ENCODE peak calls at places on chromosomes 7 and 10, in six cellular contexts. N, Z, C, A, D and S are unnamed samples.

GRCh38 chr7:135245826-135246825 is 12.5 kb downstream of the STRA8 start:
- DNase-seq in N (no peak), Z (no peak), C (no peak), A (no peak), D (no peak), S (no peak)

GRCh38 chr10:103238506-103239252 is 7.0 kb upstream of the RPEL1 start:
- DNase-seq in N (no peak), Z (peak), C (peak), A (no peak), D (no peak), S (no peak)

GRCh38 chr7:2006231-2006771 is 226.4 kb downstream of the MAD1L1 start:
- DNase-seq in N (peak), Z (no peak), C (no peak), A (no peak), D (no peak), S (no peak)

GRCh38 chr7:141369422-141369821 is 181.8 kb upstream of the AGK start:
- DNase-seq in N (no peak), Z (peak), C (no peak), A (no peak), D (no peak), S (no peak)

GRCh38 chr7:130290745-130291144 is 2.2 kb upstream of the CPA4 start:
- DNase-seq in N (no peak), Z (peak), C (peak), A (no peak), D (no peak), S (no peak)

GRCh38 chr7:76009672-76010600 is 15.5 kb upstream of the TMEM120A start:
- DNase-seq in N (no peak), Z (no peak), C (no peak), A (no peak), D (no peak), S (no peak)

GRCh38 chr10:90227259-90227658 is 525.9 kb downstream of the KIF20B start:
- DNase-seq in N (no peak), Z (peak), C (peak), A (no peak), D (peak), S (no peak)

GRCh38 chr7:149196705-149197171 is 1.4 kb downstream of the ZNF282 start:
- DNase-seq in N (peak), Z (no peak), C (peak), A (no peak), D (no peak), S (no peak)

GRCh38 chr10:81428456-81429134 is 446.4 kb upstream of the NRG3 start:
- DNase-seq in N (no peak), Z (no peak), C (no peak), A (no peak), D (no peak), S (no peak)

GRCh38 chr10:86963341-86963919 is 4.9 kb upstream of the ADIRF start:
- DNase-seq in N (peak), Z (no peak), C (no peak), A (no peak), D (no peak), S (no peak)

GRCh38 chr10:21363087-21363752 is 162.3 kb downstream of the SKIDA1 start:
- DNase-seq in N (no peak), Z (no peak), C (peak), A (no peak), D (no peak), S (no peak)

GRCh38 chr7:41139789-41140188 is 563.1 kb downstream of the INHBA start:
- DNase-seq in N (no peak), Z (no peak), C (no peak), A (no peak), D (no peak), S (no peak)

GRCh38 chr10:7488418-7488829 is 77.6 kb upstream of the SFMBT2 start:
- DNase-seq in N (no peak), Z (peak), C (no peak), A (no peak), D (no peak), S (no peak)

GRCh38 chr7:26630361-26630760 is 234.0 kb downstream of the SKAP2 start:
- DNase-seq in N (no peak), Z (no peak), C (no peak), A (no peak), D (no peak), S (no peak)

DNA sequence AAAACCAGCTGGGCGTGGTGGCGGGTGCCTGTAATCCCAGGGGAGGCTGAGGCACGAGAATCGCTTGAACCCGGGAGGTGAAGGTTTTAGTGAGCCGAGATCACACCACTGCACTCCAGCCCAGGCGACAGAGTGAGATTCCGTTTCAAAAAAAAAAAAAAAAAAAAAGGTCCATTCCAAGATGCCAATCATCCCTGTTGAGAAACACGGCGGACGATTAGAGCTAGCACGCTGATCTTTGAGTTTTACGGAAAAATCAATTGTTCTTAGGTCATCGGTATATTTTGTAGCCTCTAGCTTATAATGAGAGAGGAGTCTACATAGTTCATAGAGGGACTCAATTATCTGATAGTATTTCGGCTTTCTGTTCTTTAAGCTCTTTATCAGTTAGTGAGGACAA is 169.2 kb downstream of the PRKCQ start:
- DNase-seq in N (no peak), Z (no peak), C (no peak), A (no peak), D (no peak), S (no peak)
- H3K4me3 ChIP-seq in N (no peak), Z (no peak), C (no peak), A (no peak), D (no peak), S (no peak)

DNA sequence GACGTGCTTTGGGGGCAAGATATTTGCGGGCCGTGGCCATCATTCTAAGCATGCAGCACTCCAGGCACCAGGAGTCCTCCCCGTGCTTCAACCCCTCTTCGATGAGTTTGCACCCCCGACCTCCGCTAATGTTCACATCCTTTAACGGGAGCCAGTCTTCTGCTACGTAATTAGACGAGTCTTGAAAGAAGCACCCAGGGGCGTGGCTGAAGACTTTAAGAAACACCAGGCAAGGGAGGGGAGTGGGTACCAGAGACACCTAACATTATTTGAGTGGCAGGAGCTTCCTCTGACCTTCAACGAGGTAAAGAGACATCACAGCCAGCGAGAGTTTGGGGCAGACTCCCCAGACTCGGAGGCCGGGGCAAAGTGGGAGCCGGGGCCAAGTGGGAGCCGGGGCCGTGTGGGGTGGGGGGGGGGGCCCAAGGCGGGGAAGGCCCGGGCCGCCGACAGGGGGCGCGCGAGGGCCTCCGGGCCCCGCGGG is 31.1 kb upstream of the TOMM7 start:
- DNase-seq in N (peak), Z (no peak), C (peak), A (no peak), D (no peak), S (no peak)
- TF ChIP-seq CTCF in N (peak), Z (peak), C (peak), A (peak), D (no peak), S (peak)

GRCh38 chr10:114635101-114635500 is 23.0 kb downstream of the ABLIM1 start:
- DNase-seq in N (no peak), Z (peak), C (peak), A (no peak), D (no peak), S (no peak)
- H3K4me3 ChIP-seq in N (no peak), Z (peak), C (peak), A (no peak), D (no peak), S (no peak)

GRCh38 chr10:58963101-58963534 is 213.3 kb upstream of the PHYHIPL start:
- DNase-seq in N (no peak), Z (no peak), C (peak), A (no peak), D (no peak), S (no peak)
- TF ChIP-seq CTCF in N (no peak), Z (no peak), C (peak), A (no peak), D (peak), S (no peak)

GRCh38 chr10:30973737-30974136 is 57.9 kb downstream of the ZNF438 start:
- DNase-seq in N (no peak), Z (no peak), C (no peak), A (no peak), D (no peak), S (no peak)
- H3K4me3 ChIP-seq in N (no peak), Z (no peak), C (no peak), A (no peak), D (no peak), S (no peak)

GRCh38 chr7:77684030-77684429 is 12.2 kb upstream of the RSBN1L start:
- DNase-seq in N (no peak), Z (peak), C (no peak), A (no peak), D (peak), S (peak)
- TF ChIP-seq CTCF in N (no peak), Z (no peak), C (no peak), A (no peak), D (no peak), S (no peak)

GRCh38 chr10:93967756-93968155 is 26.0 kb upstream of the PLCE1 start:
- DNase-seq in N (no peak), Z (no peak), C (no peak), A (no peak), D (no peak), S (no peak)

GRCh38 chr10:93968452-93969044 is 25.2 kb upstream of the PLCE1 start:
- DNase-seq in N (no peak), Z (no peak), C (no peak), A (no peak), D (no peak), S (no peak)

GRCh38 chr10:93963434-93963833 is 30.3 kb upstream of the PLCE1 start:
- DNase-seq in N (no peak), Z (no peak), C (no peak), A (no peak), D (no peak), S (no peak)

GRCh38 chr10:93962973-93963372 is 30.8 kb upstream of the PLCE1 start:
- DNase-seq in N (no peak), Z (no peak), C (no peak), A (no peak), D (no peak), S (no peak)

GRCh38 chr10:93965911-93966310 is 27.8 kb upstream of the PLCE1 start:
- DNase-seq in N (no peak), Z (no peak), C (no peak), A (no peak), D (no peak), S (no peak)
- H3K4me3 ChIP-seq in N (no peak), Z (no peak), C (no peak), A (no peak), D (no peak), S (no peak)

DNA sequence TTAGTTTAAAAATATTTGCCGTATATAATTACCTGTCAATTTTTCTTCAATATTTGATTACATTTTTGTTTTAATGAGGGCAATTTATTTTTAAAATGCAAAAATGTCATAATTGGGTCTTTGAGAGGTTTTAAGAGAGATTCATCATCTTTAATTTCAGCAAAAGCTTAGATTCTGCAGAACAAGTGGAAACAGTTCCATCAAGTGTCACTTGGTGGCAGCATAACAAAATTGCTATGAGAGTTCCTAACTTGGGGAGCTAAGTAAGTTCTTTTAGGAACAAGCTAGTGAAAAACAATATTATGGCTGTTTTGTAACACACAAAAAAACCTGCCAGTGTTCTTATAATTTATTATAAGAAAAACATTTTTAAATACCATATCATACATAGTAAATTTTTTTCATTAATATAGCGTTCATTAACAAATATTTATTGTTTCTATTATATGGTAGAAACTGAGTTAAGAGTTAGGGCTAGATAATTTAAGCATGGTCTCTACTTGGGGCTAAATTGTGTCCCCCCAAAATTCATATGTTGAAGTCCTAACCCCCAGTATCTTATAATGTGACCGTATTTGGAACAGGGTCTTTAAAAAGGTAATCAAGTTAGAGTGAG is 155.2 kb downstream of the MAGI2 start:
- DNase-seq in N (no peak), Z (peak), C (peak), A (no peak), D (peak), S (no peak)
- TF ChIP-seq CTCF in N (peak), Z (peak), C (peak), A (peak), D (peak), S (peak)